ENCODE peak calls at places on chromosomes 16 and 17, in nine cellular contexts. One of them, this sample, is unnamed.

GRCh38 chr16:4624827-4625616 is 396 bp downstream of the MGRN1 start:
- DNase-seq in mesendoderm: peak
- DNase-seq in HEK293T: peak
- DNase-seq in CD4-positive, CD25-positive, alpha-beta regulatory T cell: peak
- DNase-seq in ACHN: peak
- DNase-seq in OCI-LY7: peak
- DNase-seq in left cardiac atrium: peak
- DNase-seq in NAMALWA: peak
- DNase-seq in NCI-H1436: no peak
- DNase-seq in this sample: peak

GRCh38 chr16:74560912-74561311 is 46.0 kb downstream of the GLG1 start:
- DNase-seq in CD4-positive, CD25-positive, alpha-beta regulatory T cell: no peak
- DNase-seq in NAMALWA: no peak
- DNase-seq in OCI-LY7: no peak
- DNase-seq in NCI-H1436: no peak
- DNase-seq in ACHN: no peak
- DNase-seq in left cardiac atrium: no peak
- DNase-seq in mesendoderm: no peak
- DNase-seq in HEK293T: no peak
- DNase-seq in this sample: no peak

GRCh38 chr17:27895940-27896535 is 2.9 kb upstream of the LYRM9 start:
- DNase-seq in mesendoderm: no peak
- DNase-seq in CD4-positive, CD25-positive, alpha-beta regulatory T cell: no peak
- DNase-seq in ACHN: no peak
- DNase-seq in left cardiac atrium: no peak
- DNase-seq in OCI-LY7: no peak
- DNase-seq in NAMALWA: no peak
- DNase-seq in HEK293T: no peak
- DNase-seq in NCI-H1436: no peak
- DNase-seq in this sample: no peak

GRCh38 chr17:44326867-44327444 is 2.3 kb upstream of the SLC25A39 start:
- DNase-seq in NCI-H1436: peak
- DNase-seq in CD4-positive, CD25-positive, alpha-beta regulatory T cell: peak
- DNase-seq in ACHN: peak
- DNase-seq in NAMALWA: peak
- DNase-seq in OCI-LY7: peak
- DNase-seq in mesendoderm: peak
- DNase-seq in left cardiac atrium: peak
- DNase-seq in HEK293T: peak
- DNase-seq in this sample: peak

GRCh38 chr17:74757502-74757901 is 9.1 kb downstream of the NHERF1 start:
- DNase-seq in NCI-H1436: no peak
- DNase-seq in OCI-LY7: no peak
- DNase-seq in NAMALWA: no peak
- DNase-seq in HEK293T: no peak
- DNase-seq in CD4-positive, CD25-positive, alpha-beta regulatory T cell: no peak
- DNase-seq in ACHN: no peak
- DNase-seq in left cardiac atrium: peak
- DNase-seq in mesendoderm: no peak
- DNase-seq in this sample: no peak

GRCh38 chr16:52498640-52499039 is 48.3 kb downstream of the TOX3 start:
- DNase-seq in HEK293T: no peak
- DNase-seq in mesendoderm: peak
- DNase-seq in left cardiac atrium: no peak
- DNase-seq in CD4-positive, CD25-positive, alpha-beta regulatory T cell: no peak
- DNase-seq in ACHN: no peak
- DNase-seq in NAMALWA: no peak
- DNase-seq in NCI-H1436: peak
- DNase-seq in OCI-LY7: no peak
- DNase-seq in this sample: no peak

GRCh38 chr16:1105888-1106620 is 10.0 kb upstream of the C1QTNF8 start:
- DNase-seq in ACHN: peak
- DNase-seq in left cardiac atrium: peak
- DNase-seq in NAMALWA: peak
- DNase-seq in HEK293T: peak
- DNase-seq in OCI-LY7: peak
- DNase-seq in CD4-positive, CD25-positive, alpha-beta regulatory T cell: no peak
- DNase-seq in NCI-H1436: peak
- DNase-seq in mesendoderm: peak
- DNase-seq in this sample: peak

GRCh38 chr17:4583796-4584124 is 569 bp upstream of the SMTNL2 start:
- DNase-seq in OCI-LY7: peak
- DNase-seq in HEK293T: peak
- DNase-seq in left cardiac atrium: no peak
- DNase-seq in mesendoderm: peak
- DNase-seq in NAMALWA: no peak
- DNase-seq in ACHN: peak
- DNase-seq in NCI-H1436: no peak
- DNase-seq in CD4-positive, CD25-positive, alpha-beta regulatory T cell: no peak
- DNase-seq in this sample: peak

GRCh38 chr16:50587543-50587942 is 39.3 kb downstream of the NKD1 start:
- DNase-seq in mesendoderm: no peak
- DNase-seq in ACHN: no peak
- DNase-seq in OCI-LY7: no peak
- DNase-seq in NCI-H1436: no peak
- DNase-seq in HEK293T: no peak
- DNase-seq in left cardiac atrium: no peak
- DNase-seq in CD4-positive, CD25-positive, alpha-beta regulatory T cell: no peak
- DNase-seq in NAMALWA: no peak
- DNase-seq in this sample: no peak

GRCh38 chr17:76683011-76683755 is 27.6 kb downstream of the MXRA7 start:
- DNase-seq in OCI-LY7: peak
- DNase-seq in NCI-H1436: no peak
- DNase-seq in left cardiac atrium: no peak
- DNase-seq in HEK293T: no peak
- DNase-seq in NAMALWA: peak
- DNase-seq in ACHN: no peak
- DNase-seq in mesendoderm: peak
- DNase-seq in CD4-positive, CD25-positive, alpha-beta regulatory T cell: no peak
- DNase-seq in this sample: no peak